ENCODE peak calls at places on chromosomes 12 and 14, in eight cellular contexts. One of them, this sample, is unnamed.

GRCh38 chr12:58496411-58496810 is 423.9 kb downstream of the LRIG3 start:
- DNase-seq in lung: no peak
- DNase-seq in Peyer's patch: no peak
- DNase-seq in CD8-positive, alpha-beta memory T cell: no peak
- DNase-seq in lower lobe of right lung: no peak
- DNase-seq in CD8-positive, alpha-beta T cell: no peak
- DNase-seq in CD4-positive, CD25-positive, alpha-beta regulatory T cell: no peak
- DNase-seq in adipocyte: no peak
- DNase-seq in this sample: no peak

GRCh38 chr14:83529531-83529930 is 1995.9 kb upstream of the SEL1L start:
- DNase-seq in adipocyte: no peak
- DNase-seq in lung: no peak
- DNase-seq in CD8-positive, alpha-beta memory T cell: no peak
- DNase-seq in Peyer's patch: no peak
- DNase-seq in lower lobe of right lung: no peak
- DNase-seq in CD8-positive, alpha-beta T cell: no peak
- DNase-seq in CD4-positive, CD25-positive, alpha-beta regulatory T cell: no peak
- DNase-seq in this sample: no peak

GRCh38 chr14:70881549-70882174 is 25.6 kb upstream of the PCNX1 start:
- DNase-seq in CD8-positive, alpha-beta memory T cell: no peak
- DNase-seq in CD8-positive, alpha-beta T cell: no peak
- DNase-seq in CD4-positive, CD25-positive, alpha-beta regulatory T cell: no peak
- DNase-seq in lower lobe of right lung: no peak
- DNase-seq in adipocyte: no peak
- DNase-seq in lung: no peak
- DNase-seq in Peyer's patch: no peak
- DNase-seq in this sample: no peak

GRCh38 chr12:120076651-120077050 is 39.9 kb downstream of the RAB35 start:
- DNase-seq in CD4-positive, CD25-positive, alpha-beta regulatory T cell: no peak
- DNase-seq in lower lobe of right lung: no peak
- DNase-seq in adipocyte: no peak
- DNase-seq in lung: no peak
- DNase-seq in CD8-positive, alpha-beta T cell: no peak
- DNase-seq in CD8-positive, alpha-beta memory T cell: no peak
- DNase-seq in Peyer's patch: no peak
- DNase-seq in this sample: no peak

GRCh38 chr12:32087301-32087700 is 19.3 kb upstream of the BICD1 start:
- DNase-seq in CD8-positive, alpha-beta T cell: no peak
- DNase-seq in lung: no peak
- DNase-seq in CD4-positive, CD25-positive, alpha-beta regulatory T cell: no peak
- DNase-seq in adipocyte: no peak
- DNase-seq in lower lobe of right lung: no peak
- DNase-seq in Peyer's patch: no peak
- DNase-seq in CD8-positive, alpha-beta memory T cell: no peak
- DNase-seq in this sample: no peak

GRCh38 chr12:17372508-17372907 is 717.5 kb downstream of the RERGL start:
- DNase-seq in CD8-positive, alpha-beta T cell: no peak
- DNase-seq in CD4-positive, CD25-positive, alpha-beta regulatory T cell: no peak
- DNase-seq in Peyer's patch: no peak
- DNase-seq in adipocyte: no peak
- DNase-seq in lower lobe of right lung: no peak
- DNase-seq in lung: no peak
- DNase-seq in CD8-positive, alpha-beta memory T cell: no peak
- DNase-seq in this sample: no peak

GRCh38 chr12:64404470-64405446 is 566 bp downstream of the XPOT start:
- DNase-seq in Peyer's patch: peak; percentile 31
- DNase-seq in CD8-positive, alpha-beta T cell: peak; percentile 46
- DNase-seq in lung: peak; percentile 69
- DNase-seq in lower lobe of right lung: peak; percentile 70
- DNase-seq in adipocyte: peak; percentile 96
- DNase-seq in CD4-positive, CD25-positive, alpha-beta regulatory T cell: no peak
- DNase-seq in CD8-positive, alpha-beta memory T cell: peak; percentile 30
- DNase-seq in this sample: peak; percentile 78

GRCh38 chr14:104309657-104310369 is 171.4 kb downstream of the KIF26A start:
- DNase-seq in CD8-positive, alpha-beta memory T cell: no peak
- DNase-seq in lung: no peak
- DNase-seq in CD4-positive, CD25-positive, alpha-beta regulatory T cell: no peak
- DNase-seq in Peyer's patch: no peak
- DNase-seq in adipocyte: no peak
- DNase-seq in lower lobe of right lung: no peak
- DNase-seq in CD8-positive, alpha-beta T cell: no peak
- DNase-seq in this sample: no peak

GRCh38 chr14:62087191-62087590 is 325.0 kb downstream of the SNAPC1 start:
- DNase-seq in CD8-positive, alpha-beta memory T cell: no peak
- DNase-seq in lung: no peak
- DNase-seq in Peyer's patch: no peak
- DNase-seq in lower lobe of right lung: no peak
- DNase-seq in CD4-positive, CD25-positive, alpha-beta regulatory T cell: no peak
- DNase-seq in CD8-positive, alpha-beta T cell: no peak
- DNase-seq in adipocyte: no peak
- DNase-seq in this sample: no peak

GRCh38 chr14:22483863-22484593 is 105.0 kb downstream of the DAD1 start:
- DNase-seq in adipocyte: no peak
- DNase-seq in CD8-positive, alpha-beta T cell: no peak
- DNase-seq in lung: no peak
- DNase-seq in CD8-positive, alpha-beta memory T cell: no peak
- DNase-seq in Peyer's patch: peak; percentile 56
- DNase-seq in CD4-positive, CD25-positive, alpha-beta regulatory T cell: no peak
- DNase-seq in lower lobe of right lung: no peak
- DNase-seq in this sample: no peak

GRCh38 chr12:67352682-67353081 is 83.5 kb downstream of the CAND1 start:
- DNase-seq in CD8-positive, alpha-beta memory T cell: no peak
- DNase-seq in CD4-positive, CD25-positive, alpha-beta regulatory T cell: no peak
- DNase-seq in Peyer's patch: no peak
- DNase-seq in lower lobe of right lung: no peak
- DNase-seq in CD8-positive, alpha-beta T cell: no peak
- DNase-seq in adipocyte: no peak
- DNase-seq in lung: no peak
- DNase-seq in this sample: no peak

GRCh38 chr12:58443273-58443980 is 476.9 kb downstream of the LRIG3 start:
- DNase-seq in lung: no peak
- DNase-seq in adipocyte: peak; percentile 25
- DNase-seq in CD4-positive, CD25-positive, alpha-beta regulatory T cell: no peak
- DNase-seq in CD8-positive, alpha-beta T cell: no peak
- DNase-seq in lower lobe of right lung: no peak
- DNase-seq in Peyer's patch: no peak
- DNase-seq in CD8-positive, alpha-beta memory T cell: no peak
- DNase-seq in this sample: no peak

GRCh38 chr14:74804219-74804825 is 41.2 kb downstream of the YLPM1 start:
- DNase-seq in CD8-positive, alpha-beta memory T cell: no peak
- DNase-seq in lung: no peak
- DNase-seq in adipocyte: peak; percentile 75
- DNase-seq in CD4-positive, CD25-positive, alpha-beta regulatory T cell: peak; percentile 41
- DNase-seq in CD8-positive, alpha-beta T cell: peak; percentile 43
- DNase-seq in lower lobe of right lung: no peak
- DNase-seq in Peyer's patch: no peak
- DNase-seq in this sample: no peak

GRCh38 chr12:90333384-90333783 is 621.6 kb downstream of the CCER1 start:
- DNase-seq in CD8-positive, alpha-beta T cell: no peak
- DNase-seq in CD4-positive, CD25-positive, alpha-beta regulatory T cell: no peak
- DNase-seq in lower lobe of right lung: no peak
- DNase-seq in Peyer's patch: no peak
- DNase-seq in lung: no peak
- DNase-seq in CD8-positive, alpha-beta memory T cell: no peak
- DNase-seq in adipocyte: no peak
- DNase-seq in this sample: no peak

GRCh38 chr14:104794641-104795467 is 694 bp downstream of the AKT1 start:
- DNase-seq in CD8-positive, alpha-beta memory T cell: peak; percentile 37
- DNase-seq in Peyer's patch: no peak
- DNase-seq in CD8-positive, alpha-beta T cell: no peak
- DNase-seq in CD4-positive, CD25-positive, alpha-beta regulatory T cell: no peak
- DNase-seq in adipocyte: peak; percentile 64
- DNase-seq in lung: no peak
- DNase-seq in lower lobe of right lung: peak; percentile 64
- DNase-seq in this sample: no peak

GRCh38 chr12:83018063-83018462 is 331.4 kb downstream of the TMTC2 start:
- DNase-seq in Peyer's patch: no peak
- DNase-seq in lung: no peak
- DNase-seq in CD8-positive, alpha-beta memory T cell: no peak
- DNase-seq in lower lobe of right lung: no peak
- DNase-seq in CD4-positive, CD25-positive, alpha-beta regulatory T cell: no peak
- DNase-seq in adipocyte: no peak
- DNase-seq in CD8-positive, alpha-beta T cell: no peak
- DNase-seq in this sample: no peak

GRCh38 chr12:52044284-52044983 is 6.8 kb upstream of the NR4A1 start:
- DNase-seq in CD4-positive, CD25-positive, alpha-beta regulatory T cell: no peak
- DNase-seq in lung: peak; percentile 52
- DNase-seq in Peyer's patch: no peak
- DNase-seq in lower lobe of right lung: peak; percentile 73
- DNase-seq in CD8-positive, alpha-beta memory T cell: no peak
- DNase-seq in CD8-positive, alpha-beta T cell: no peak
- DNase-seq in adipocyte: peak; percentile 80
- DNase-seq in this sample: peak; percentile 83

DNA sequence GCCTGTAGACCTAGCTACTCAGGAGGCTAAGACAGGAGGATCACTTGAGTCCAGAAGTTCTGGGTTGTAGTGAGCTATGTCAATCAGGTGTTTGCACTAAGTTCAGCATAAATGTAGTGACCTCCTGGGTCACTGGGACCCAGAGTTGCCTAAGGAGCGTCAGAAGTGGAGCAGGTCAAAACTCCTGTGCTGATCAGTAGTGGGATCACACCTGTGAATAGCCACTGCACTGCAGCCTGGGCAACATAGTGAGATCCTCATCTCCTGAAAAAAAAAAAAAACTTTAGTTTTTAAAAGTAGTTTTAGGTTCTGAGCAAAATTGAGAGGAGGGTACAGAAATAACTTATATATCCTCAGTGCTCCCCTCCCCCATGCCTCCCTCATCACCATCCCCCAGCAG is 42.2 kb downstream of the MRPL42 start:
- DNase-seq in CD8-positive, alpha-beta memory T cell: no peak
- DNase-seq in lower lobe of right lung: no peak
- DNase-seq in Peyer's patch: no peak
- DNase-seq in CD4-positive, CD25-positive, alpha-beta regulatory T cell: no peak
- DNase-seq in CD8-positive, alpha-beta T cell: no peak
- DNase-seq in lung: no peak
- DNase-seq in adipocyte: no peak
- DNase-seq in this sample: no peak
- H3K4me1 ChIP-seq in CD8-positive, alpha-beta memory T cell: no peaks in the 10 kb centered on the region
- H3K4me1 ChIP-seq in lower lobe of right lung: no peaks in the 10 kb centered on the region
- H3K4me1 ChIP-seq in Peyer's patch: no peaks in the 10 kb centered on the region
- H3K4me1 ChIP-seq in CD4-positive, CD25-positive, alpha-beta regulatory T cell: no peaks in the 10 kb centered on the region
- H3K4me1 ChIP-seq in CD8-positive, alpha-beta T cell: no peaks in the 10 kb centered on the region
- H3K4me1 ChIP-seq in lung: no peaks in the 10 kb centered on the region
- H3K4me1 ChIP-seq in adipocyte: peaks cover under 1% of the 10 kb centered on the region
- H3K4me1 ChIP-seq in this sample: no peaks in the 10 kb centered on the region

GRCh38 chr12:53622724-53623123 is 3.5 kb downstream of the ATF7 start:
- DNase-seq in lower lobe of right lung: no peak
- DNase-seq in CD8-positive, alpha-beta T cell: no peak
- DNase-seq in Peyer's patch: no peak
- DNase-seq in CD8-positive, alpha-beta memory T cell: no peak
- DNase-seq in lung: no peak
- DNase-seq in adipocyte: no peak
- DNase-seq in CD4-positive, CD25-positive, alpha-beta regulatory T cell: no peak
- DNase-seq in this sample: no peak

GRCh38 chr12:53616950-53617349 is 9.2 kb downstream of the ATF7 start:
- DNase-seq in CD8-positive, alpha-beta T cell: no peak
- DNase-seq in Peyer's patch: no peak
- DNase-seq in adipocyte: no peak
- DNase-seq in CD8-positive, alpha-beta memory T cell: no peak
- DNase-seq in CD4-positive, CD25-positive, alpha-beta regulatory T cell: no peak
- DNase-seq in lower lobe of right lung: no peak
- DNase-seq in lung: no peak
- DNase-seq in this sample: no peak

GRCh38 chr12:53613821-53614220 is 12.4 kb downstream of the ATF7 start:
- DNase-seq in adipocyte: peak; percentile 69
- DNase-seq in CD8-positive, alpha-beta memory T cell: no peak
- DNase-seq in CD8-positive, alpha-beta T cell: no peak
- DNase-seq in lower lobe of right lung: no peak
- DNase-seq in lung: no peak
- DNase-seq in Peyer's patch: no peak
- DNase-seq in CD4-positive, CD25-positive, alpha-beta regulatory T cell: no peak
- DNase-seq in this sample: no peak

GRCh38 chr12:53617700-53618099 is 8.5 kb downstream of the ATF7 start:
- DNase-seq in CD4-positive, CD25-positive, alpha-beta regulatory T cell: no peak
- DNase-seq in lower lobe of right lung: no peak
- DNase-seq in CD8-positive, alpha-beta memory T cell: no peak
- DNase-seq in adipocyte: no peak
- DNase-seq in lung: no peak
- DNase-seq in Peyer's patch: no peak
- DNase-seq in CD8-positive, alpha-beta T cell: no peak
- DNase-seq in this sample: no peak

DNA sequence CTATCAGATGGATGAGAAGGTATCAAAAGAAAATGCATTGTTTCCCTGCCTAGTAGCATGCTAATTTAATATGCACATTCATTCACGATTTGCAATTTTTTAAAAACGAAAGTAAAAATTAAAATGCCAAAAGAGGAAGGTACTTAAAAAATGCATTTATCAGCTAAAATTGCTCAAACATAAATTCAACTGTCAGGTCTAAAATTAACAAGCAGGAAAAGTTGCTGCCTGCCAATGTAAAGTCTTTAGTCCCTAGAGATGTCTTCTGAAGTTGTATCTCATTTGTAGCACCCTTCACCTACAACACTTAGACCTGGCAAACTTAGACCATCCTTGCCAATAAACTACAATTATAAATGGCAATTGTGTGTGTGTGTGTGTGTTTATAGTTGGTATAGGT is 7.8 kb downstream of the ATF7 start:
- DNase-seq in lung: no peak
- DNase-seq in CD8-positive, alpha-beta memory T cell: no peak
- DNase-seq in CD4-positive, CD25-positive, alpha-beta regulatory T cell: no peak
- DNase-seq in lower lobe of right lung: no peak
- DNase-seq in adipocyte: no peak
- DNase-seq in Peyer's patch: no peak
- DNase-seq in CD8-positive, alpha-beta T cell: no peak
- DNase-seq in this sample: no peak
- H3K4me1 ChIP-seq in lung: peaks cover 12% of the 10 kb centered on the region
- H3K4me1 ChIP-seq in CD8-positive, alpha-beta memory T cell: peaks cover 9% of the 10 kb centered on the region
- H3K4me1 ChIP-seq in CD4-positive, CD25-positive, alpha-beta regulatory T cell: peaks cover 22% of the 10 kb centered on the region
- H3K4me1 ChIP-seq in lower lobe of right lung: peaks cover 70% of the 10 kb centered on the region
- H3K4me1 ChIP-seq in adipocyte: peaks cover 43% of the 10 kb centered on the region
- H3K4me1 ChIP-seq in Peyer's patch: no peaks in the 10 kb centered on the region
- H3K4me1 ChIP-seq in CD8-positive, alpha-beta T cell: peaks cover 10% of the 10 kb centered on the region
- H3K4me1 ChIP-seq in this sample: peaks cover 16% of the 10 kb centered on the region

DNA sequence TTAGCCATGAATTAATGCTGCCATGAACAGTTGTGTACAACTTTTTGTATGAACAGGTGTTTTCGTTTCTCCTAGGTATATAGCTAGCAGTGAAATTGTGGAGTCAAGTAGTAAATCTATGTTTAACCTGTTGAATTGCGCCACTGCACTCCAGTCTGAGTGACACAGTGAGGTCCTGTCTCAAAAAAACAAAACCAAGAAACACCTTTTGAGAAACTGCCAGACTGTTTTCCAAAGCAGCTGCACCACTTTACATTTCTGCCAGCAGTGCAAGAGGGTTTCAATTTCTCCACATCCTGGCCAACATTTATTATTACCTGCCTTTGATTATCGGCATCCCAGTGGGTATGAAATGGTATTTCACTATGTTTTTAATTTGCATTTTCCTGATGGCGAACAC is 3.3 kb upstream of the PLEKHG3 start:
- DNase-seq in CD4-positive, CD25-positive, alpha-beta regulatory T cell: no peak
- DNase-seq in lung: no peak
- DNase-seq in lower lobe of right lung: no peak
- DNase-seq in adipocyte: no peak
- DNase-seq in Peyer's patch: no peak
- DNase-seq in CD8-positive, alpha-beta memory T cell: no peak
- DNase-seq in CD8-positive, alpha-beta T cell: no peak
- DNase-seq in this sample: no peak
- H3K4me1 ChIP-seq in CD4-positive, CD25-positive, alpha-beta regulatory T cell: peaks cover 41% of the 10 kb centered on the region
- H3K4me1 ChIP-seq in lung: peaks cover 13% of the 10 kb centered on the region
- H3K4me1 ChIP-seq in lower lobe of right lung: peaks cover 50% of the 10 kb centered on the region
- H3K4me1 ChIP-seq in adipocyte: peaks cover 14% of the 10 kb centered on the region
- H3K4me1 ChIP-seq in Peyer's patch: peaks cover 12% of the 10 kb centered on the region
- H3K4me1 ChIP-seq in CD8-positive, alpha-beta memory T cell: peaks cover 50% of the 10 kb centered on the region
- H3K4me1 ChIP-seq in CD8-positive, alpha-beta T cell: peaks cover 27% of the 10 kb centered on the region
- H3K4me1 ChIP-seq in this sample: peaks cover 5% of the 10 kb centered on the region

GRCh38 chr14:23681337-23681736 is 45.2 kb downstream of the DHRS2 start:
- DNase-seq in adipocyte: no peak
- DNase-seq in CD4-positive, CD25-positive, alpha-beta regulatory T cell: no peak
- DNase-seq in lung: no peak
- DNase-seq in Peyer's patch: no peak
- DNase-seq in CD8-positive, alpha-beta memory T cell: no peak
- DNase-seq in CD8-positive, alpha-beta T cell: no peak
- DNase-seq in lower lobe of right lung: no peak
- DNase-seq in this sample: no peak
- H3K4me1 ChIP-seq in adipocyte: no peaks in the 10 kb centered on the region
- H3K4me1 ChIP-seq in CD4-positive, CD25-positive, alpha-beta regulatory T cell: no peaks in the 10 kb centered on the region
- H3K4me1 ChIP-seq in lung: no peaks in the 10 kb centered on the region
- H3K4me1 ChIP-seq in Peyer's patch: no peaks in the 10 kb centered on the region
- H3K4me1 ChIP-seq in CD8-positive, alpha-beta memory T cell: no peaks in the 10 kb centered on the region
- H3K4me1 ChIP-seq in CD8-positive, alpha-beta T cell: no peaks in the 10 kb centered on the region
- H3K4me1 ChIP-seq in lower lobe of right lung: no peaks in the 10 kb centered on the region
- H3K4me1 ChIP-seq in this sample: no peaks in the 10 kb centered on the region